ENCODE peak calls at places on chromosome 12, in eight cellular contexts. A is ovary, G is heart left ventricle, C is adrenal gland, B is esophagus muscularis mucosa, J is body of pancreas, V is stomach, Y is sigmoid colon. M is an unnamed sample. For H3K4me1, the result is how much of the 10 kb centered on the place peaks cover.

GRCh38 chr12:76784600-76785051 is 20.7 kb downstream of the ZDHHC17 start:
- DNase-seq in A (no peak), G (no peak), C (no peak), B (no peak), J (no peak), V (no peak), Y (no peak), M (no peak)

GRCh38 chr12:114447274-114447716 is 41.4 kb upstream of the TBX5 start:
- DNase-seq in A (no peak), G (peak), C (no peak), B (no peak), J (no peak), V (no peak), Y (no peak), M (no peak)

GRCh38 chr12:75591628-75592027 is 80.2 kb upstream of the KRR1 start:
- DNase-seq in A (no peak), G (no peak), C (no peak), B (no peak), J (no peak), V (no peak), Y (no peak), M (no peak)

GRCh38 chr12:90953956-90954421 is 987 bp downstream of the CCER1 start:
- DNase-seq in A (no peak), G (no peak), C (no peak), B (no peak), J (peak), V (no peak), Y (no peak), M (no peak)

GRCh38 chr12:47867496-47867941 is 37.3 kb downstream of the VDR start:
- DNase-seq in A (no peak), G (no peak), C (no peak), B (no peak), J (no peak), V (no peak), Y (no peak), M (no peak)

GRCh38 chr12:57329219-57329618 is 78.2 kb upstream of the STAC3 start:
- DNase-seq in A (no peak), G (no peak), C (no peak), B (no peak), J (no peak), V (no peak), Y (no peak), M (no peak)

GRCh38 chr12:91111366-91112321 is at the start of gene LUM:
- DNase-seq in A (peak), G (peak), C (peak), B (no peak), J (peak), V (no peak), Y (no peak), M (peak)

GRCh38 chr12:57795354-57795753 is 12.8 kb downstream of the TSFM start:
- DNase-seq in A (no peak), G (no peak), C (no peak), B (no peak), J (no peak), V (no peak), Y (no peak), M (no peak)

GRCh38 chr12:75953312-75953906 is 78.2 kb downstream of the PHLDA1 start:
- DNase-seq in A (no peak), G (no peak), C (no peak), B (no peak), J (peak), V (no peak), Y (no peak), M (no peak)

GRCh38 chr12:130374083-130374482 is 36.4 kb downstream of the PIWIL1 start:
- DNase-seq in A (no peak), G (no peak), C (no peak), B (no peak), J (no peak), V (no peak), Y (no peak), M (no peak)

GRCh38 chr12:17352164-17352563 is 737.8 kb downstream of the RERGL start:
- DNase-seq in A (no peak), G (no peak), C (no peak), B (no peak), J (no peak), V (no peak), Y (no peak), M (no peak)

GRCh38 chr12:105235299-105235746 is 651 bp downstream of the APPL2 start:
- DNase-seq in A (no peak), G (no peak), C (no peak), B (no peak), J (no peak), V (no peak), Y (no peak), M (no peak)

GRCh38 chr12:18148961-18149360 is 59.0 kb upstream of the RERGL start:
- DNase-seq in A (no peak), G (no peak), C (no peak), B (no peak), J (no peak), V (no peak), Y (no peak), M (no peak)

GRCh38 chr12:10491766-10492165 is 13.9 kb upstream of the EIF2S3B start:
- DNase-seq in A (no peak), G (no peak), C (no peak), B (no peak), J (no peak), V (no peak), Y (no peak), M (no peak)

GRCh38 chr12:106673151-106673550 is 90.3 kb downstream of the RFX4 start:
- DNase-seq in A (no peak), G (no peak), C (no peak), B (peak), J (peak), V (no peak), Y (no peak), M (no peak)

GRCh38 chr12:51528852-51529545 is 62.0 kb upstream of the SCN8A start:
- DNase-seq in A (no peak), G (no peak), C (no peak), B (no peak), J (no peak), V (no peak), Y (no peak), M (no peak)

GRCh38 chr12:47397664-47398281 is 308.1 kb downstream of the RPAP3 start:
- DNase-seq in A (no peak), G (no peak), C (peak), B (no peak), J (no peak), V (no peak), Y (no peak), M (no peak)

GRCh38 chr12:76158518-76159321 is 74.2 kb upstream of the NAP1L1 start:
- DNase-seq in A (no peak), G (peak), C (peak), B (no peak), J (peak), V (peak), Y (peak), M (no peak)

GRCh38 chr12:66131067-66131688 is 628 bp upstream of the LLPH start:
- DNase-seq in A (no peak), G (no peak), C (no peak), B (no peak), J (no peak), V (no peak), Y (no peak), M (no peak)

GRCh38 chr12:48442191-48442828 is 30.0 kb upstream of the ANP32D start:
- DNase-seq in A (no peak), G (no peak), C (no peak), B (no peak), J (no peak), V (no peak), Y (no peak), M (no peak)

GRCh38 chr12:110704231-110704630 is 15.3 kb upstream of the HVCN1 start:
- DNase-seq in A (no peak), G (no peak), C (no peak), B (no peak), J (no peak), V (no peak), Y (no peak), M (no peak)

GRCh38 chr12:78928200-78929074 is 63.9 kb downstream of the SYT1 start:
- DNase-seq in A (no peak), G (no peak), C (no peak), B (no peak), J (no peak), V (no peak), Y (no peak), M (no peak)

GRCh38 chr12:10220398-10221077 is 7.9 kb downstream of the GABARAPL1 start:
- DNase-seq in A (peak), G (peak), C (peak), B (no peak), J (peak), V (peak), Y (peak), M (peak)

GRCh38 chr12:56683-57346 is 9.8 kb upstream of the IQSEC3 start:
- DNase-seq in A (no peak), G (no peak), C (no peak), B (no peak), J (no peak), V (no peak), Y (no peak), M (no peak)

GRCh38 chr12:96399919-96400630 is at the start of gene CDK17:
- DNase-seq in A (peak), G (peak), C (peak), B (peak), J (peak), V (peak), Y (peak), M (peak)

GRCh38 chr12:51852404-51853137 is 4.1 kb upstream of the FIGNL2 start:
- DNase-seq in A (no peak), G (no peak), C (no peak), B (no peak), J (no peak), V (no peak), Y (no peak), M (no peak)

GRCh38 chr12:41407240-41407799 is 219.2 kb downstream of the PDZRN4 start:
- DNase-seq in A (no peak), G (no peak), C (no peak), B (no peak), J (peak), V (no peak), Y (no peak), M (no peak)

GRCh38 chr12:22828059-22828458 is 203.1 kb downstream of the ETNK1 start:
- DNase-seq in A (no peak), G (no peak), C (no peak), B (no peak), J (no peak), V (no peak), Y (no peak), M (no peak)

GRCh38 chr12:27290501-27291168 is 42.0 kb upstream of the BMAL2 start:
- DNase-seq in A (no peak), G (no peak), C (no peak), B (no peak), J (no peak), V (no peak), Y (no peak), M (no peak)

GRCh38 chr12:7557227-7557626 is 53.6 kb upstream of the CD163 start:
- DNase-seq in A (no peak), G (no peak), C (no peak), B (no peak), J (no peak), V (no peak), Y (no peak), M (no peak)

GRCh38 chr12:3527181-3527580 is 36.2 kb downstream of the PRMT8 start:
- DNase-seq in A (no peak), G (no peak), C (no peak), B (no peak), J (no peak), V (no peak), Y (no peak), M (no peak)

GRCh38 chr12:117030187-117030896 is 68.9 kb downstream of the TESC start:
- DNase-seq in A (no peak), G (no peak), C (no peak), B (no peak), J (peak), V (peak), Y (peak), M (no peak)

GRCh38 chr12:79300199-79300568 is 390.6 kb downstream of the PAWR start:
- DNase-seq in A (no peak), G (no peak), C (no peak), B (no peak), J (no peak), V (no peak), Y (no peak), M (no peak)

GRCh38 chr12:51082561-51083139 is 746 bp downstream of the CSRNP2 start:
- DNase-seq in A (no peak), G (no peak), C (peak), B (no peak), J (peak), V (no peak), Y (no peak), M (peak)

GRCh38 chr12:122023339-122024131 is 1.9 kb downstream of the BCL7A start:
- DNase-seq in A (peak), G (peak), C (peak), B (peak), J (peak), V (peak), Y (peak), M (no peak)

GRCh38 chr12:43029971-43030370 is 440.4 kb upstream of the PRICKLE1 start:
- DNase-seq in A (no peak), G (no peak), C (no peak), B (no peak), J (no peak), V (no peak), Y (no peak), M (no peak)

GRCh38 chr12:129819391-129819790 is 84.4 kb downstream of the TMEM132D start:
- DNase-seq in A (no peak), G (no peak), C (no peak), B (no peak), J (no peak), V (no peak), Y (no peak), M (no peak)

GRCh38 chr12:64633940-64634337 is 23.6 kb downstream of the RASSF3 start:
- DNase-seq in A (peak), G (no peak), C (peak), B (no peak), J (peak), V (peak), Y (peak), M (no peak)

DNA sequence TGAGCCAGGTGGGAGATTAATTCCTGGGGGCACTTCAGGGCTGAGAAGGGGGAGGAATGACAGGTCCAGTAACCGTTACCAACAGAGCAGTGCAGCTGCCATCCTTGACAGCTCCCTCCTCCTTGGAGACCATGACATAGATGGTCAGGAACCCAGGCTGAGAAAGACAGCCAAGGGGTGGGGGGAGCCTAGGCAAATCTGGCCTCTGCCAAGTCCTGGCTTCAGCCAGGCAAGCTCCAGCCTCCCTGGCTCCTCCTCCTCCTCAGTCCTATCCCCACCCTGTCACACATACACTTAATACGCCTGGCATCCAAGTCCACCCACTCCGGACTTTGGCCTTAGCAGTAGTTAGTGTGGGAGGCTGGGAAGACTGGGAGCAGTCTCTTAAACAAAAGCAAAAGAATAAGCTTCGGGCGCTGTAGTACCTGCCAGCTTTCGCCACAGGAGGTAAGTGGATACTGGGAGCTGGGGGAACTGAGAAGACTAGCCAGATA is at the start of gene RDH5:
- DNase-seq in A (peak), G (no peak), C (peak), B (no peak), J (peak), V (peak), Y (peak), M (no peak)
- H3K4me1 ChIP-seq in A (under half), G (half or more), C (under half), B (half or more), J (half or more), V (half or more), Y (half or more), M (half or more)

GRCh38 chr12:125018356-125018755 is 24.9 kb downstream of the BRI3BP start:
- DNase-seq in A (no peak), G (no peak), C (no peak), B (no peak), J (no peak), V (no peak), Y (no peak), M (no peak)
- TF ChIP-seq POLR2A in A (no peak), G (no peak), C (no peak), B (no peak), J (no peak), V (no peak), Y (no peak), M (no peak)

GRCh38 chr12:25996677-25997076 is 38.2 kb downstream of the RASSF8 start:
- DNase-seq in A (no peak), G (no peak), C (no peak), B (no peak), J (no peak), V (no peak), Y (no peak), M (no peak)

GRCh38 chr12:25994901-25995625 is 36.6 kb downstream of the RASSF8 start:
- DNase-seq in A (no peak), G (no peak), C (no peak), B (no peak), J (no peak), V (no peak), Y (no peak), M (no peak)

GRCh38 chr12:25995906-25996305 is 37.4 kb downstream of the RASSF8 start:
- DNase-seq in A (no peak), G (no peak), C (no peak), B (no peak), J (no peak), V (no peak), Y (no peak), M (no peak)

GRCh38 chr12:25992026-25992782 is 33.7 kb downstream of the RASSF8 start:
- DNase-seq in A (no peak), G (no peak), C (no peak), B (no peak), J (peak), V (no peak), Y (no peak), M (no peak)

DNA sequence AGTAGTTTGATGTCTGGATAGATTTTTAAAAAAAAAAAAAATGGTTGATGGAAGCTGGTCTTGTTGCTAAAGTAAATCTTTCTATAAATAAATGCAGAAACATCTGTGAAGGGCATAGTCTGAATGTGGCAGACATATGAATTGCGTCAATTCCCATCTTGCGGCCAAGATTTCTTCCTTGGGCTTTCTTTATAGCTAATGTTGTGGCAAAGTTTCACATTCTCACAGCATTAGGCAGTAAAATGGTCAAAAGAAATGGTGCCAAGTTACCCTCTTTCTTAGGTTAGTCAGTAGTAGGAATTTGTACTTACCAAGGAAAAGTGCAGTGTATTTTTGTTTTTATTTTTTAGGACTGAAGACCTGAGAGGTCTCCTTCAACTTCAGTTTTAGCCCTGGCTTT is 35.8 kb downstream of the RASSF8 start:
- DNase-seq in A (no peak), G (no peak), C (no peak), B (no peak), J (no peak), V (no peak), Y (no peak), M (no peak)
- H3K4me1 ChIP-seq in A (under half), G (under half), C (under half), B (under half), J (under half), V (half or more), Y (half or more), M (under half)

DNA sequence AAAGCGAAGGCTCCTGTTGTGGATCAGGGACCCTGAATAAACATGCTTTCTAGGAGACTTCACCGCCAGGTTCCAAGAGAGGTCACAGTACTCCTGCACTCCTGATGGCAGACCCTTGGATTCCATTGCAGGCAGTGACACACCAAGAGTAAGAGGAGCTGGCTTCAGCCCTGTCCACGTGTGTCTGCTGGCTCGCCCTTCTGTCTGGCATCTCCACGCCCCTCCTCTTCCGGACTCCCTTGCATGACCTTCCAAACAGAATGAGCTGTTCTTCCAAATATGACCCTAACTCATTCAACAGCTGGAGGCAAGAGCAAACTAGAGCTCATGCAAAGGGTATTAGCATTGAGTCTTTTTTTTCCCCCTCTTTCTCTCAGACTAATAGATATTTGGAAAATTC is 233.0 kb upstream of the PLEKHG7 start:
- DNase-seq in A (peak), G (peak), C (peak), B (no peak), J (no peak), V (no peak), Y (no peak), M (no peak)
- TF ChIP-seq POLR2A in A (no peak), G (no peak), C (no peak), B (no peak), J (no peak), V (no peak), Y (no peak), M (no peak)

GRCh38 chr12:112881602-112882001 is 25.2 kb upstream of the OAS1 start:
- DNase-seq in A (no peak), G (no peak), C (no peak), B (no peak), J (no peak), V (no peak), Y (no peak), M (no peak)
- H3K4me1 ChIP-seq in A (under half), G (under half), C (under half), B (under half), J (under half), V (under half), Y (under half), M (under half)

DNA sequence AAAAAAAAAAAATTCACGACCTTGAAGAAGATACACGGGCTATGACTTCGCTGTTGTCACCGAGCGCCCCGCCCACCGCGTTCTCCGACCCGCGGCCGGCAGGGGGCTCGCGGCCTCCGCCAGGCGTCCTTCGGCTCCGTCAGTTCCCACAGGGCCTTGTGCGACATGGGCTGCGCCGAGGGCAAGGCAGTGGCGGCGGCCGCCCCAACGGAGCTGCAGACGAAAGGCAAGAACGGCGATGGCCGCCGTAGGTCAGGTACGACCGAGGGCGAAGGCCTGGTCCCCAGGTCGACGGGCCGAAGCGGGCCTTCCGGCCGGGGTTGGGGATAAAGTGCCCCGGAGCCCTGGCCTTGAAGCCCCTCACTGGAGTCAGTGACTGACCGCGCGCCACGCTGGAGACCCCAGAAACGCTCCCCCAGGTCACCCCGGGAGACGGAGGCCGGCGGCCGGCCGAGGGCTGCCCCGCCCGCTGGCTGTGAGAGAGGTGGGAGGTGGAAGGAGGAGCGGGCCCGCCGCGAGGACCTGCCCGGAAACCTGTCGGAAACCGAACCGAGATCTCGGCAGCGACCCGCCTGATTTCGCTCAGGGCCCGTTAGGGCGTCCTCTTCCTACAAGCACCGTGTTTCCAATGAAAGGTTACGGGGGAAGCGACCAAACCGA is at the start of gene TXNRD1:
- DNase-seq in A (peak), G (peak), C (peak), B (peak), J (peak), V (peak), Y (peak), M (peak)
- TF ChIP-seq POLR2A in A (peak), G (peak), C (peak), B (no peak), J (no peak), V (no peak), Y (peak), M (no peak)